ENCODE peak calls at places on chromosomes 5 and 9, in four cellular contexts. O is heart left ventricle, D is H7, Y is pancreas. S is an unnamed sample.

GRCh38 chr5:40557486-40557885 is 122.2 kb upstream of the PTGER4 start:
- DNase-seq in D (no peak), Y (no peak), O (no peak), S (no peak)

GRCh38 chr5:139844472-139845145 is 49.0 kb downstream of the PSD2 start:
- DNase-seq in O (peak; percentile 60), Y (peak; percentile 86), D (peak; percentile 92), S (peak; percentile 82)

GRCh38 chr5:76030343-76030742 is 52.8 kb upstream of the SV2C start:
- DNase-seq in D (no peak), O (no peak), Y (no peak), S (no peak)

GRCh38 chr5:14665110-14665822 is 748 bp downstream of the OTULIN start:
- DNase-seq in O (peak; percentile 48), Y (peak; percentile 70), D (no peak), S (peak; percentile 84)

GRCh38 chr9:27853529-27853928 is 280.2 kb upstream of the C9orf72 start:
- DNase-seq in D (no peak), Y (no peak), O (no peak), S (no peak)

GRCh38 chr5:179795049-179795862 is 1.5 kb downstream of the LTC4S start:
- DNase-seq in O (no peak), Y (no peak), D (peak; percentile 91), S (peak; percentile 85)

GRCh38 chr9:135253305-135254004 is 166.0 kb downstream of the OLFM1 start:
- DNase-seq in O (no peak), D (peak; percentile 89), Y (peak; percentile 48), S (no peak)

GRCh38 chr5:142611154-142611553 is 74.7 kb downstream of the FGF1 start:
- DNase-seq in O (peak; percentile 69), Y (peak; percentile 79), D (peak; percentile 72), S (no peak)

GRCh38 chr9:132241840-132242620 is 80.2 kb downstream of the NTNG2 start:
- DNase-seq in Y (no peak), D (peak; percentile 83), O (no peak), S (peak; percentile 86)

GRCh38 chr5:73668017-73668416 is 42.0 kb downstream of the ARHGEF28 start:
- DNase-seq in D (no peak), O (no peak), Y (no peak), S (no peak)

GRCh38 chr5:42840279-42840678 is 28.6 kb upstream of the SELENOP start:
- DNase-seq in D (no peak), O (peak; percentile 47), Y (no peak), S (peak; percentile 82)

GRCh38 chr5:5155617-5156016 is 15.5 kb downstream of the ADAMTS16 start:
- DNase-seq in Y (no peak), D (no peak), O (no peak), S (no peak)

GRCh38 chr9:129400001-129400970 is 220.6 kb downstream of the C9orf50 start:
- DNase-seq in D (peak; percentile 62), Y (peak; percentile 53), O (no peak), S (peak; percentile 19)

GRCh38 chr9:101028346-101029299 is at the start of gene PLPPR1:
- DNase-seq in D (peak; percentile 91), O (peak; percentile 16), Y (peak; percentile 82), S (peak; percentile 86)

GRCh38 chr9:95552814-95553546 is 36.2 kb upstream of the PTCH1 start:
- DNase-seq in Y (no peak), D (peak; percentile 87), O (peak; percentile 36), S (no peak)

GRCh38 chr9:72220589-72220988 is 71.3 kb downstream of the GDA start:
- DNase-seq in Y (no peak), O (no peak), D (no peak), S (no peak)

GRCh38 chr5:58235279-58235678 is 224.6 kb downstream of the PLK2 start:
- DNase-seq in Y (no peak), O (no peak), D (no peak), S (no peak)

GRCh38 chr5:57383093-57383861 is 99.3 kb downstream of the ACTBL2 start:
- DNase-seq in D (no peak), O (no peak), Y (no peak), S (no peak)

GRCh38 chr9:127955294-127956015 is 17.8 kb upstream of the DPM2 start:
- DNase-seq in Y (no peak), D (peak; percentile 96), O (peak; percentile 70), S (peak; percentile 88)

GRCh38 chr5:8491254-8491653 is 622.3 kb downstream of the MTRR start:
- DNase-seq in Y (no peak), D (no peak), O (no peak), S (no peak)

GRCh38 chr5:98880151-98880550 is 48.7 kb downstream of the CHD1 start:
- DNase-seq in Y (no peak), D (no peak), O (no peak), S (no peak)

GRCh38 chr5:98877600-98877999 is 51.2 kb downstream of the CHD1 start:
- DNase-seq in Y (no peak), D (no peak), O (no peak), S (no peak)

DNA sequence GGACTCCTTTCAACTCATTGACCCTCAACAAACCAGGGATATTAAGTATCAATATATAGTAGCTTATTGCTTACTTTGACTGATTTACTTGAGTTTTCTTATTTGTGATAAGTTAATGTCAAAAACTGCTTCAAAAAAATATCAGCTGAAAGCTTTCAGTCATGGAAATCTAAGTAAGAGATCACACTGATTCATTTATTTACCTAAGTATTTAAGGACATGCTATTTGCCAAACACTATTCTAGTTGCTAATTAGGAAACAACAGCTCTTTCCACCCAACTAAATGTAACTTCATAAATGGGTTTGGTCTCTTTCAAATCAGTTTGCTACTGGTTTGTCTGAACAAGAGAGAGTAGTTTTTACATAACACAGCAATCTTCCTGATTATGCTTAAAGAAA is 48.2 kb downstream of the CHD1 start:
- DNase-seq in Y (no peak), D (no peak), O (no peak), S (no peak)
- H3K36me3 ChIP-seq in Y (no peaks in the 10 kb centered on the region), D (peaks cover 12% of the 10 kb centered on the region), O (peaks cover 26% of the 10 kb centered on the region), S (peaks cover 100% of the 10 kb centered on the region)

GRCh38 chr9:136424750-136425362 is 14.4 kb downstream of the PMPCA start:
- DNase-seq in O (no peak), D (no peak), Y (no peak), S (no peak)

GRCh38 chr9:136423432-136424146 is 13.1 kb downstream of the PMPCA start:
- DNase-seq in O (no peak), D (no peak), Y (no peak), S (no peak)

GRCh38 chr9:136421791-136422190 is 11.3 kb downstream of the PMPCA start:
- DNase-seq in Y (no peak), O (no peak), D (no peak), S (no peak)

GRCh38 chr9:136419092-136419420 is 8.6 kb downstream of the PMPCA start:
- DNase-seq in D (no peak), O (no peak), Y (no peak), S (no peak)

GRCh38 chr9:136422876-136423275 is 12.4 kb downstream of the PMPCA start:
- DNase-seq in O (no peak), Y (no peak), D (no peak), S (no peak)
- H3K36me3 ChIP-seq in O (peaks cover 37% of the 10 kb centered on the region), Y (no peaks in the 10 kb centered on the region), D (peaks cover 31% of the 10 kb centered on the region), S (peaks cover 86% of the 10 kb centered on the region)

GRCh38 chr9:92247296-92247695 is 46.2 kb downstream of the IARS1 start:
- DNase-seq in Y (no peak), D (no peak), O (no peak), S (no peak)
- H3K36me3 ChIP-seq in Y (peaks cover 10% of the 10 kb centered on the region), D (peaks cover 78% of the 10 kb centered on the region), O (peaks cover 57% of the 10 kb centered on the region), S (peaks cover 3% of the 10 kb centered on the region)

DNA sequence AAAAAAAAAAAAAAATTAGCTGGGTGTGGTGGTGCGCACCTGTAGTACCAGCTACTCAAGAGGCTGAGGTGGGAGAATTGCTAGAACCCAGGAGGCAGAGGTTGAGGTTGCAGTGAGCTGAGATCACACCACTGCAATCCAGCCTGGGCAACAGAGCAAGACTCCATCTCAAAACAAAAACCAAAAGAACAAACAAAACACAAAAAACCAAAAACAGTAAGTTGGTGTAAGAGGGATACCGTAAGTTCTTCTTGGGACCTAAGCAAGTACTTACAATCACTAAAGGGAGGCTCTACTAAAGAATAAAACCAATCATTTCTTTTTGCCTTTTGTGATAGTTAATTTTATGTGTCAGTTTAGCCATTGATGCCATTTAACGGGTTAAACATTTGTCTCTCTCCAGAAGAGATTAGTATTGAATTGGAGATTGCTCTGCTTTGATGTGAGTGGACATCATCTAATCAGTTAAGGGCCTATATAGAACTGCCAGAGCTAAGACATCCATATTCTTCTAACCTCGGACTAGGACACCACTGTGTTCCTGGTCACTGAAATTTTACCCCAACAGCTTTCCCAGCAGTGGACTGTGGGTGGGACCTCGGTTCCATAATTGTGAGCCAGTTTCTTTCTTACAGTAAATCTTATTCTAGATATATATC is 10.5 kb upstream of the ETF1 start:
- DNase-seq in D (no peak), Y (no peak), O (no peak), S (no peak)
- H3K36me3 ChIP-seq in D (peaks cover 33% of the 10 kb centered on the region), Y (peaks cover 4% of the 10 kb centered on the region), O (peaks cover 34% of the 10 kb centered on the region), S (peaks cover 59% of the 10 kb centered on the region)

S was measured in left lung.